ENCODE peak calls at places on chromosomes 7 and 10, in seven cellular contexts. Y is fibroblast of lung; C is activated CD4-positive, CD25-positive, alpha-beta regulatory T cell; J is mesendoderm; N is epithelial cell of prostate; Q is body of pancreas; R is naive thymus-derived CD4-positive, alpha-beta T cell. F is an unnamed sample.

GRCh38 chr7:24963218-24963617 is 16.8 kb downstream of the OSBPL3 start:
- DNase-seq in C (no peak), Q (no peak), Y (peak), J (no peak), N (no peak), R (peak), F (peak)

GRCh38 chr7:94414481-94414880 is 19.8 kb downstream of the COL1A2 start:
- DNase-seq in C (no peak), J (no peak), N (no peak), R (no peak), Y (peak), Q (no peak), F (no peak)

GRCh38 chr7:32957326-32958045 is at the start of gene FKBP9:
- DNase-seq in J (peak), Y (peak), Q (peak), C (no peak), N (no peak), R (peak), F (peak)

GRCh38 chr7:2802504-2803341 is 41.4 kb downstream of the GNA12 start:
- DNase-seq in C (no peak), J (peak), Q (no peak), Y (peak), N (no peak), R (no peak), F (no peak)

GRCh38 chr10:97684866-97685394 is 2.1 kb downstream of the AVPI1 start:
- DNase-seq in N (no peak), R (no peak), Y (peak), C (no peak), J (no peak), Q (no peak), F (no peak)

GRCh38 chr10:60335708-60336107 is 54.0 kb downstream of the ANK3 start:
- DNase-seq in Y (no peak), J (peak), Q (no peak), C (no peak), N (no peak), R (no peak), F (no peak)

GRCh38 chr10:132452216-132452650 is 55.2 kb downstream of the PWWP2B start:
- DNase-seq in Q (no peak), Y (no peak), J (no peak), C (no peak), N (no peak), R (no peak), F (no peak)

GRCh38 chr10:33293531-33294170 is 40.8 kb downstream of the NRP1 start:
- DNase-seq in N (no peak), Y (no peak), C (no peak), J (no peak), Q (no peak), R (no peak), F (no peak)

GRCh38 chr10:66931340-66931948 is 5.6 kb downstream of the LRRTM3 start:
- DNase-seq in J (peak), Q (no peak), Y (peak), C (no peak), R (no peak), N (no peak), F (no peak)

GRCh38 chr7:129074994-129075393 is 20.1 kb upstream of the TNPO3 start:
- DNase-seq in Q (no peak), R (no peak), J (no peak), N (no peak), Y (no peak), C (no peak), F (no peak)

GRCh38 chr10:71242621-71243009 is 30.2 kb downstream of the UNC5B start:
- DNase-seq in R (no peak), J (no peak), C (no peak), Y (no peak), Q (no peak), N (no peak), F (no peak)

GRCh38 chr10:3424102-3424803 is 251.7 kb upstream of the PITRM1 start:
- DNase-seq in R (no peak), J (peak), C (no peak), Q (no peak), N (no peak), Y (no peak), F (peak)

GRCh38 chr10:114571316-114571999 is 86.6 kb downstream of the ABLIM1 start:
- DNase-seq in C (no peak), R (no peak), Y (no peak), J (peak), N (no peak), Q (peak), F (peak)

GRCh38 chr7:116356979-116357378 is 142.6 kb upstream of the CAV2 start:
- DNase-seq in Y (peak), R (no peak), N (no peak), Q (no peak), J (no peak), C (no peak), F (no peak)

GRCh38 chr7:105759670-105760548 is 116.5 kb downstream of the ATXN7L1 start:
- DNase-seq in N (no peak), Q (peak), J (no peak), C (no peak), Y (peak), R (no peak), F (peak)

GRCh38 chr10:34291466-34292177 is 523.5 kb downstream of the PARD3 start:
- DNase-seq in N (no peak), J (no peak), R (no peak), Y (no peak), Q (no peak), C (no peak), F (no peak)